ENCODE peak calls at places on chromosome 1, in nine cellular contexts. A, X, D, Y, R, F, Q, N and J are unnamed samples.

GRCh38 chr1:234602334-234603220 is 7.4 kb downstream of the IRF2BP2 start:
- DNase-seq in A (no peak), X (peak; percentile 52), D (peak; percentile 22), Y (no peak), R (peak; percentile 98), F (peak; percentile 59), Q (no peak), N (no peak), J (no peak)

GRCh38 chr1:21935393-21935804 is 1.7 kb downstream of the HSPG2 start:
- DNase-seq in A (no peak), X (no peak), D (no peak), Y (no peak), R (peak; percentile 47), F (no peak), Q (no peak), N (no peak), J (no peak)

GRCh38 chr1:87466621-87467020 is 137.9 kb downstream of the LMO4 start:
- DNase-seq in A (no peak), X (no peak), D (no peak), Y (no peak), R (no peak), F (no peak), Q (no peak), N (no peak), J (no peak)

GRCh38 chr1:8078176-8078671 is 52.1 kb upstream of the ERRFI1 start:
- DNase-seq in A (no peak), X (no peak), D (no peak), Y (no peak), R (peak; percentile 77), F (no peak), Q (no peak), N (no peak), J (no peak)

GRCh38 chr1:214208525-214208924 is 72.4 kb upstream of the SMYD2 start:
- DNase-seq in A (no peak), X (no peak), D (no peak), Y (no peak), R (no peak), F (no peak), Q (no peak), N (no peak), J (no peak)

GRCh38 chr1:76511226-76511625 is 356.1 kb upstream of the ST6GALNAC5 start:
- DNase-seq in A (no peak), X (no peak), D (no peak), Y (no peak), R (no peak), F (no peak), Q (no peak), N (no peak), J (no peak)

GRCh38 chr1:236416165-236416564 is 22.1 kb downstream of the EDARADD start:
- DNase-seq in A (no peak), X (no peak), D (no peak), Y (no peak), R (no peak), F (no peak), Q (no peak), N (no peak), J (no peak)

GRCh38 chr1:159993911-159994310 is 37.9 kb downstream of the PIGM start:
- DNase-seq in A (no peak), X (no peak), D (no peak), Y (no peak), R (no peak), F (no peak), Q (no peak), N (no peak), J (no peak)

GRCh38 chr1:30285461-30286050 is 437.8 kb downstream of the MATN1 start:
- DNase-seq in A (no peak), X (no peak), D (no peak), Y (no peak), R (no peak), F (no peak), Q (no peak), N (no peak), J (peak; percentile 70)

GRCh38 chr1:106621853-106622252 is 434.6 kb upstream of the PRMT6 start:
- DNase-seq in A (no peak), X (no peak), D (no peak), Y (no peak), R (no peak), F (no peak), Q (no peak), N (no peak), J (no peak)
- H3K9me3 ChIP-seq in A (peaks cover 8% of the 10 kb centered on the region), X (no peaks in the 10 kb centered on the region), D (no peaks in the 10 kb centered on the region), Y (no peaks in the 10 kb centered on the region), R (peaks cover 11% of the 10 kb centered on the region), F (no peaks in the 10 kb centered on the region), Q (no peaks in the 10 kb centered on the region), N (no peaks in the 10 kb centered on the region), J (peaks cover 5% of the 10 kb centered on the region)

GRCh38 chr1:15937146-15937545 is 38.8 kb downstream of the ZBTB17 start:
- DNase-seq in A (no peak), X (no peak), D (no peak), Y (no peak), R (no peak), F (no peak), Q (no peak), N (no peak), J (no peak)

GRCh38 chr1:15937706-15938168 is 38.2 kb downstream of the ZBTB17 start:
- DNase-seq in A (no peak), X (no peak), D (peak; percentile 15), Y (no peak), R (peak; percentile 66), F (no peak), Q (no peak), N (peak; percentile 37), J (no peak)

GRCh38 chr1:15934211-15935055 is 41.5 kb downstream of the ZBTB17 start:
- DNase-seq in A (no peak), X (no peak), D (peak; percentile 10), Y (no peak), R (no peak), F (no peak), Q (no peak), N (peak; percentile 32), J (no peak)

GRCh38 chr1:15935056-15935950 is 40.6 kb downstream of the ZBTB17 start:
- DNase-seq in A (no peak), X (no peak), D (peak; percentile 3), Y (no peak), R (no peak), F (no peak), Q (no peak), N (peak; percentile 31), J (no peak)

DNA sequence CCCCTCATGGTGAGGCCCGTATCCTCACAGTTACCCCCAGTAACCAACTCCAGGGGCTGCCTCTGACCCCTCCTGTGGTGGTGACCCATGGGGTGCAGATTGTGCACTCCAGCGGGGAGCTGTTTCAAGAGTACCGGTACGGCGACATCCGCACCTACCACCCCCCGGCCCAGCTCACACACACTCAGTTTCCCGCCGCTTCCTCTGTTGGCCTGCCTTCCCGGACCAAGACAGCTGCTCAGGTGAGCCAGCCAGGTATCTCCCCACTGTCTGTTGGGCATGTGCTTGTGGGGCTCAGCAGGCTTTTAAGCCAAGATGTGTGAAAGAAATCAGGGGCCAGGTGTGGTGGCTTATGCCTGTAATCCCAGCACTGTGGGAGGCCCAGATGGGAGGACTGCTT is 39.9 kb downstream of the ZBTB17 start:
- DNase-seq in A (no peak), X (no peak), D (peak; percentile 10), Y (no peak), R (no peak), F (no peak), Q (no peak), N (peak; percentile 28), J (no peak)
- H3K36me3 ChIP-seq in A (peaks cover 37% of the 10 kb centered on the region), X (peaks cover 37% of the 10 kb centered on the region), D (peaks cover 98% of the 10 kb centered on the region), Y (no peaks in the 10 kb centered on the region), R (peaks cover 70% of the 10 kb centered on the region), F (no peaks in the 10 kb centered on the region), Q (peaks cover 18% of the 10 kb centered on the region), N (no peaks in the 10 kb centered on the region), J (peaks cover 100% of the 10 kb centered on the region)

GRCh38 chr1:39694026-39694425 is 2.8 kb upstream of the HPCAL4 start:
- DNase-seq in A (no peak), X (no peak), D (no peak), Y (no peak), R (no peak), F (no peak), Q (no peak), N (no peak), J (no peak)
- TF ChIP-seq POLR2A in A (no peak), X (no peak), D (no peak), Y (no peak), R (no peak), F (no peak), Q (no peak), N (no peak), J (no peak)

DNA sequence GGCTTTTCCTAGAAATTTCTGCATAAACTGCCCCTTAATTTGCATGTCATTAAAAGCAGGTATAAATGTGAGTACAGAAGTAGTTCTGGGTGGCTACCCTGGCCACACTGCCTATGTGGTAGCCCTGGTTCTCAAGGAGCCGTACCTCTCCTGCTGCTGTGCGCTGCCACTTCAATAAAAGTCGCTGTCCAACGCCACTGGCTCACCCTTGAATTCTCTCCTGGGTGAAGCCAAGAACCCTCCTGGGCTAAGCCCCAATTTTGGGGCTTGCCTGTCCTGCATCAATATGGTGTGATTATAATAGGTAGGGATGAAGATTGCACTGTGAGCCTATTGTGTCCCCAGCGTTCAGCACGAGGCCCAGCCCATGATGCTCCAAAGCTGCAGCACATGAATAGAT is 65.6 kb upstream of the C1orf174 start:
- DNase-seq in A (no peak), X (no peak), D (no peak), Y (no peak), R (no peak), F (no peak), Q (no peak), N (no peak), J (no peak)
- H3K9me3 ChIP-seq in A (peaks cover 23% of the 10 kb centered on the region), X (no peaks in the 10 kb centered on the region), D (no peaks in the 10 kb centered on the region), Y (no peaks in the 10 kb centered on the region), R (peaks cover 45% of the 10 kb centered on the region), F (no peaks in the 10 kb centered on the region), Q (no peaks in the 10 kb centered on the region), N (no peaks in the 10 kb centered on the region), J (peaks cover 15% of the 10 kb centered on the region)

GRCh38 chr1:169859001-169859400 is 34.7 kb downstream of the SCYL3 start:
- DNase-seq in A (no peak), X (no peak), D (no peak), Y (no peak), R (no peak), F (no peak), Q (no peak), N (no peak), J (no peak)

GRCh38 chr1:169866577-169866976 is 27.1 kb downstream of the SCYL3 start:
- DNase-seq in A (no peak), X (no peak), D (no peak), Y (no peak), R (no peak), F (no peak), Q (no peak), N (no peak), J (no peak)

GRCh38 chr1:169860187-169860586 is 33.5 kb downstream of the SCYL3 start:
- DNase-seq in A (no peak), X (no peak), D (no peak), Y (no peak), R (no peak), F (no peak), Q (peak; percentile 9), N (no peak), J (no peak)

GRCh38 chr1:169858467-169858866 is 35.2 kb downstream of the SCYL3 start:
- DNase-seq in A (no peak), X (no peak), D (no peak), Y (no peak), R (peak; percentile 60), F (no peak), Q (no peak), N (no peak), J (no peak)

DNA sequence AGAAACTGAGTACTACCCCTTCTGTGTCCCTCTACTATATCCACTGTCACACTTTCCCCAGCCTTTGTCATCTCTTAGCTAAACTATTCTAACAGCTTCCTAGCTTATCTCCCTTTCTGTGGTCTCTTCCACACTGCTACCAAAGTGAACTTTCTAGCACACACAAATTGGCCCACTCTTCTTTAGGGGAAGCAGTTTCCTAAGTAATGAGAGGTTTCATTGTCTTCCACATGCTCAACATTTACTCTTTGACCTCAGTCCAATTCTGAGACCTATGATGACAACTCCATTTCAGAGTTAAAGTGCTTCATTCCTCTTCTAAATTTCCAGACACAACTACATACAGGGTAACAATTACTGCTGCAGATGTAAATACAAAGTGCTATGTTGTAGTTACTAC is 32.9 kb downstream of the SCYL3 start:
- DNase-seq in A (no peak), X (no peak), D (no peak), Y (no peak), R (no peak), F (no peak), Q (no peak), N (no peak), J (no peak)
- H3K36me3 ChIP-seq in A (peaks cover 25% of the 10 kb centered on the region), X (peaks cover 31% of the 10 kb centered on the region), D (peaks cover 92% of the 10 kb centered on the region), Y (no peaks in the 10 kb centered on the region), R (peaks cover 36% of the 10 kb centered on the region), F (no peaks in the 10 kb centered on the region), Q (peaks cover 42% of the 10 kb centered on the region), N (no peaks in the 10 kb centered on the region), J (peaks cover 90% of the 10 kb centered on the region)